ENCODE peak calls at places on chromosomes 12 and 14, in four cellular contexts. P is NCI-H82, Y is type B pancreatic cell, A is MV-4-11. S is an unnamed sample.

GRCh38 chr14:88879016-88879415 is 54.6 kb downstream of the TTC8 start:
- DNase-seq in P (no peak), A (peak; percentile 30), Y (no peak), S (no peak)

GRCh38 chr12:33977887-33978286 is 44.4 kb upstream of the ALG10 start:
- DNase-seq in P (no peak), Y (no peak), A (no peak), S (no peak)

GRCh38 chr12:96878704-96879103 is 28.4 kb upstream of the NEDD1 start:
- DNase-seq in A (no peak), Y (no peak), P (no peak), S (no peak)

GRCh38 chr12:131159660-131160059 is 206.0 kb downstream of the ADGRD1 start:
- DNase-seq in A (no peak), Y (no peak), P (peak; percentile 64), S (peak; percentile 15)

GRCh38 chr14:31229638-31230229 is 22.1 kb upstream of the HECTD1 start:
- DNase-seq in A (peak; percentile 100), Y (no peak), P (peak; percentile 6), S (peak; percentile 27)

GRCh38 chr12:39420043-39420442 is 22.9 kb downstream of the KIF21A start:
- DNase-seq in Y (no peak), A (no peak), P (no peak), S (no peak)

GRCh38 chr12:27822076-27822712 is 42.2 kb upstream of the MANSC4 start:
- DNase-seq in P (no peak), Y (no peak), A (peak; percentile 55), S (no peak)

GRCh38 chr14:61573321-61573720 is 122.0 kb upstream of the HIF1A start:
- DNase-seq in A (no peak), P (no peak), Y (no peak), S (no peak)

GRCh38 chr14:51719970-51720369 is 68.3 kb downstream of the FRMD6 start:
- DNase-seq in Y (no peak), P (no peak), A (no peak), S (no peak)

GRCh38 chr14:34301107-34301734 is 160.8 kb downstream of the SPTSSA start:
- DNase-seq in A (no peak), Y (no peak), P (peak; percentile 62), S (peak; percentile 87)

GRCh38 chr14:30005114-30005698 is 77.6 kb upstream of the PRKD1 start:
- DNase-seq in P (peak; percentile 67), A (peak; percentile 8), Y (no peak), S (peak; percentile 9)

GRCh38 chr12:10716704-10717315 is 6.3 kb downstream of the YBX3 start:
- DNase-seq in Y (no peak), P (peak; percentile 23), A (no peak), S (peak; percentile 82)

GRCh38 chr12:6215932-6216494 is 15.8 kb downstream of the CD9 start:
- DNase-seq in A (no peak), P (no peak), Y (no peak), S (peak; percentile 58)

GRCh38 chr12:43241971-43242370 is 310.0 kb downstream of the ADAMTS20 start:
- DNase-seq in Y (no peak), A (no peak), P (no peak), S (no peak)

GRCh38 chr12:109386079-109386473 is 38.4 kb downstream of the MYO1H start:
- DNase-seq in Y (no peak), A (no peak), P (no peak), S (no peak)

GRCh38 chr12:57939291-57939690 is 2.1 kb upstream of the ATP23 start:
- DNase-seq in A (peak; percentile 93), P (no peak), Y (no peak), S (no peak)

GRCh38 chr14:20652996-20653975 is 11.8 kb upstream of the OR6S1 start:
- DNase-seq in A (peak; percentile 82), Y (no peak), P (peak; percentile 69), S (no peak)

GRCh38 chr12:63893170-63893569 is 48.7 kb downstream of the SRGAP1 start:
- DNase-seq in Y (no peak), P (no peak), A (no peak), S (no peak)

GRCh38 chr14:74333909-74334308 is 14.4 kb upstream of the VRTN start:
- DNase-seq in Y (no peak), P (no peak), A (no peak), S (peak; percentile 17)

GRCh38 chr12:68446896-68447806 is 115.0 kb upstream of the MDM1 start:
- DNase-seq in A (peak; percentile 61), Y (no peak), P (peak; percentile 55), S (no peak)

GRCh38 chr14:22391908-22392307 is 197.1 kb downstream of the DAD1 start:
- DNase-seq in Y (no peak), A (peak; percentile 76), P (peak; percentile 72), S (peak; percentile 81)

GRCh38 chr14:76917759-76918175 is 91.6 kb downstream of the LRRC74A start:
- DNase-seq in P (peak; percentile 12), Y (no peak), A (no peak), S (peak; percentile 44)

GRCh38 chr14:91317381-91318313 is 73.1 kb upstream of the GPR68 start:
- DNase-seq in A (peak; percentile 74), P (no peak), Y (no peak), S (no peak)